ENCODE peak calls at places on chromosomes 6 and 20, in six cellular contexts. X is GM12878; H is vagina; P is left lung; T is CD8-positive, alpha-beta T cell; C is Peyer's patch. V is an unnamed sample.
A peak's percentile ranks its signal among the peaks of the same experiment; 100 is the strongest.

GRCh38 chr6:16205377-16206144 is 32.8 kb upstream of the GMPR start:
- DNase-seq in H (peak; percentile 79), C (peak; percentile 77), X (peak; percentile 95), T (no peak), P (no peak), V (no peak)

GRCh38 chr6:101490857-101491256 is 97.3 kb downstream of the GRIK2 start:
- DNase-seq in H (no peak), X (no peak), T (no peak), C (no peak), P (no peak), V (no peak)

GRCh38 chr20:14208956-14209355 is 128.5 kb downstream of the FLRT3 start:
- DNase-seq in C (no peak), P (no peak), T (no peak), X (no peak), H (no peak), V (no peak)

GRCh38 chr6:6995328-6995727 is 112.4 kb upstream of the RREB1 start:
- DNase-seq in T (no peak), H (no peak), P (no peak), X (no peak), C (no peak), V (no peak)

GRCh38 chr6:95795927-95796326 is 218.6 kb downstream of the MANEA start:
- DNase-seq in P (no peak), T (no peak), H (no peak), X (no peak), C (no peak), V (no peak)

GRCh38 chr20:10271470-10272219 is 53.0 kb downstream of the SNAP25 start:
- DNase-seq in X (no peak), T (no peak), P (peak; percentile 47), C (no peak), H (no peak), V (no peak)

GRCh38 chr20:50585214-50585613 is 75.0 kb downstream of the PTPN1 start:
- DNase-seq in X (no peak), C (no peak), H (no peak), P (no peak), T (no peak), V (no peak)

GRCh38 chr6:42616716-42617115 is 52.9 kb downstream of the UBR2 start:
- DNase-seq in H (no peak), C (no peak), T (no peak), P (no peak), X (no peak), V (no peak)

GRCh38 chr6:1437553-1438406 is 48.4 kb downstream of the FOXF2 start:
- DNase-seq in C (no peak), P (peak; percentile 69), X (no peak), T (no peak), H (peak; percentile 58), V (no peak)

GRCh38 chr6:47047479-47048411 is 5.6 kb upstream of the ADGRF1 start:
- DNase-seq in C (peak; percentile 76), X (peak; percentile 11), P (no peak), H (no peak), T (no peak), V (peak; percentile 76)

GRCh38 chr20:58467572-58468330 is 47.4 kb downstream of the APCDD1L start:
- DNase-seq in C (no peak), P (no peak), X (no peak), T (no peak), H (no peak), V (no peak)

GRCh38 chr6:26065952-26066380 is 21.3 kb upstream of the HFE start:
- DNase-seq in P (no peak), T (no peak), X (peak; percentile 73), H (no peak), C (peak; percentile 82), V (no peak)

GRCh38 chr6:75094614-75095321 is 111.1 kb downstream of the COL12A1 start:
- DNase-seq in X (no peak), P (no peak), T (no peak), C (no peak), H (no peak), V (no peak)

GRCh38 chr6:135128268-135128914 is 52.7 kb upstream of the MYB start:
- DNase-seq in H (no peak), X (no peak), T (no peak), C (peak; percentile 55), P (no peak), V (no peak)

GRCh38 chr6:56739836-56740815 is 97.4 kb upstream of the DST start:
- DNase-seq in T (no peak), P (no peak), X (no peak), H (no peak), C (no peak), V (no peak)

GRCh38 chr6:96015791-96016776 is at the start of gene FUT9:
- DNase-seq in P (peak; percentile 67), H (no peak), C (no peak), X (no peak), T (no peak), V (peak; percentile 54)

GRCh38 chr20:3231889-3232588 is 7.0 kb downstream of the SLC4A11 start:
- DNase-seq in X (no peak), H (no peak), P (peak; percentile 57), T (no peak), C (no peak), V (no peak)

GRCh38 chr6:35146453-35146852 is 5.3 kb upstream of the TCP11 start:
- DNase-seq in X (no peak), T (no peak), C (peak; percentile 59), P (no peak), H (no peak), V (no peak)

GRCh38 chr6:122669868-122670267 is 59.7 kb downstream of the PKIB start:
- DNase-seq in X (no peak), P (no peak), T (no peak), H (no peak), C (no peak), V (no peak)

DNA sequence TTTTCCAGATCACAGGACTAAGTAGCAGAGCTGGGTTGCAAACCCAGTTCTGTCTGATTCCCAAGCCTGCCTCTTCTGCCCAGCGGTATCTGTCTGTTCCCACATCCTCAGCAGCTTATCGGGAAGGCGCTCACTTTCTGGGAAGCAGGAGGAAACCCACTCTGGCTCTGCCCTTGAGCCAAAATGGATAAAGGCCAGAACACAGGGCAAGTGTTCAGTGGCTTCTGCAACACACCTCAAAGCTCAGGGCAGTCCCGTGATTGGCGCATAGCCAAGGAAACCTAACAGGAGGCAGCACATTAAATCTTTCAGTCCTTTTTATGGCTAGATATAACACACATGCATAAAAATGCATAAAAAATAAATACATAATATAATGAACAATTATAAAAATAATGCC is 262.2 kb downstream of the NRN1 start:
- DNase-seq in C (no peak), H (no peak), X (no peak), T (no peak), P (no peak), V (no peak)
- H3K4me1 ChIP-seq in C (no peaks in the 10 kb centered on the region), H (no peaks in the 10 kb centered on the region), X (no peaks in the 10 kb centered on the region), T (no peaks in the 10 kb centered on the region), P (no peaks in the 10 kb centered on the region), V (peaks cover 1% of the 10 kb centered on the region)

DNA sequence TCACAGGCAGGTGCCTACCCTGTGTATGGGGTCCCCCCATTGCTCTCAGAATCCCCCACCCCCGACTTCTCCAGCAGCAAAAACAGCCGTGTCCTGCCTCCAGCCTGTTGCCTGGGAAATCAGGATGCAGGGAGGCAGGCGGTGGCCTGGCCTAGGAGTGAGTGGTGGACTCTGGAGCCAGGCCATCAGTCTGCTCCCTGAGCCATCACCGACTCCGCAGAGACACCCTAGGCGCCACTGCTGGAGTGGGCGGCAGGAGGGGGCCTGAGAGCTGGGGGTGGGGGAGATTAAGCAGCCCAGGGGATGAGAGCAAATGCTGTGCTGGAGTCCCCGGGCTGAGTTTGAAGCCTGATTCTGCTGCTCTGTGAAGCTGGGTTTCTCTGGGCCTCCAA is 93.2 kb downstream of the CD40 start:
- DNase-seq in H (no peak), C (no peak), P (no peak), X (no peak), T (no peak), V (no peak)
- H3K4me3 ChIP-seq in H (no peak overlapping the region), C (no peak overlapping the region), P (no peak overlapping the region), X (no peak overlapping the region), T (no peak overlapping the region), V (no peak overlapping the region)

GRCh38 chr6:90284236-90284744 is 12.4 kb downstream of the BACH2 start:
- DNase-seq in C (no peak), P (no peak), X (no peak), T (no peak), H (no peak), V (no peak)

GRCh38 chr6:90288404-90288803 is 8.2 kb downstream of the BACH2 start:
- DNase-seq in X (no peak), C (no peak), H (no peak), P (no peak), T (no peak), V (no peak)

GRCh38 chr6:90286884-90287488 is 9.7 kb downstream of the BACH2 start:
- DNase-seq in C (peak; percentile 76), H (no peak), X (no peak), P (no peak), T (no peak), V (peak; percentile 89)

GRCh38 chr6:90284745-90285481 is 11.7 kb downstream of the BACH2 start:
- DNase-seq in T (no peak), X (peak; percentile 76), P (no peak), C (no peak), H (no peak), V (no peak)

DNA sequence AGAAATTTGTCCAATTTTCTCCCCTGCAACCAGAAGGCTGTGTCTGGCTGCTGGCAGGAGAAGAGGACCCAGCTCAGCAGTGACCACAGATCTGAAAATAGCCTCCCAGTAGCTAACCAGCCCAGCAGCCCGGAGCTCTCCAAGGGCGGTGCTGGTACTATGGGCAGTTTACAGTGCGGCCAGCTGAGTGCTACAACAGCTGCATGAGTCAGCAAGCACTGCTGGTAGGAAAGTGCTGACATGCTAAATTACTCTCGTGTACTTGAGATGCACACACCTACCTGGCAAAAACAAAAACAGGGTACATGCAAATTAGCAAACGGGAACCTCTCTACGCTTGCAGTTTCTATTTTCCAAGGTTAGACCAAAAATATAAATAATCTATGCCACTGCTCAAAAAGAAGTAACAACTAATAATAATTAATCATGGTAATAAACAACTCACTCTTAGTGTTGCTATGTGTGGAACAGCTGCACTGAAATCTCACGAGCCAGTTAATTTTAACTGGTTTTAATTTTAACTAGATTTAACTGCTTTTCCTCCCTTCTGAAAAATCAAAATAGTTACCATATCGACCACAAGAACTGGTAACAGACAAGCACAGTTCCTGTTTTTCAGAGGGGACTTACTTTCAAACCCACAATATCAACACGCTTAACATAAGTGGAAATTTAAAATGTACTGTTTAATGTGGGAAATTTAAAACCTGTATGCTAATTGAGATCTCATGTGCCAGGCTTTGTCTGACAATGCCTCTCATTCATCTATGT is 10.8 kb downstream of the BACH2 start:
- DNase-seq in P (peak; percentile 86), C (peak; percentile 88), T (no peak), X (peak; percentile 71), H (no peak), V (no peak)
- H3K27ac ChIP-seq in P (peak overlapping the region; percentile 81), C (peak overlapping the region; percentile 56), T (peak overlapping the region; percentile 74), X (peak overlapping the region; percentile 68), H (peak overlapping the region; percentile 24), V (no peak overlapping the region)

DNA sequence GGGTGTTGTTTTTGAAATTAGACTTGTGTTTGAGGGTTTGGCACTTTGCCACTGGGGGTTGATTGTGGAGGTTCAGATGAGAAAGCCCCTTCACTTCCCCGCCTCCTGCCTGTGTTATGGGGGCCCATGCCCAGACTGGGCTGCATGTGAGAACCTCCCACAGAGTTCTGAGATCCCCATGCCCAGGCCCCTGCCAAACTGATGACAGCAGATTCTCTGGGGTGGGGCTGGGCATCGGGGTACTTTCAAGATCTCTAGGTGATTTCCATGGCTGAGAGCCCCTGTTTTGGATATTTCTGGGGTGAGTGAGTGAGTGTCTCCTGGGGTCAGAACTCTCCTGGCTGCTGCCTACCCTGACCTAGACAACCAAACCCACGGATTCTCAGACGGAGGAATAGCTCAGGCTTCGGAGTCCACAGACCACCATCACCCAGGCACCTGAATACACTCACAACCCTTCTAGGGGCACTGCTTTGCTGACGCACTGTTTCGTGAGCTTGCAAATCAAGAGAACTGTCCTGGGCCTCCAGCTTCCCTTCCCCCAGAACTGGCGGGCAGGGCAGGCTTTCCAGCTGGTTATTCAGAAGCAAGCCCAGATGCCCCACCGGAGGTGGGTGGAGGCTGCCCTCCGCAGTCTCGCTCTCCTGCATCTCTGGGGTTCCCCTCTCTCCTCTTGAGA is 6.3 kb downstream of the BCAS1 start:
- DNase-seq in C (no peak), X (peak; percentile 79), P (no peak), T (peak; percentile 52), H (peak; percentile 74), V (no peak)
- H3K4me1 ChIP-seq in C (no peaks in the 10 kb centered on the region), X (peaks cover 31% of the 10 kb centered on the region), P (no peaks in the 10 kb centered on the region), T (peaks cover 24% of the 10 kb centered on the region), H (peaks cover 14% of the 10 kb centered on the region), V (peaks cover 5% of the 10 kb centered on the region)

V was measured in iPS DF 6.9.